ENCODE peak calls at places on chromosome 22, in four cellular contexts. One of them, this sample, is unnamed. For H3K4me1, the result is how much of the 10 kb centered on the place peaks cover.

GRCh38 chr22:19791894-19792293 is 31.3 kb downstream of the TBX1 start:
- DNase-seq in tibial artery: no peak
- DNase-seq in IMR-90: no peak
- DNase-seq in upper lobe of right lung: no peak
- DNase-seq in this sample: no peak

GRCh38 chr22:24503137-24503850 is 8.2 kb downstream of the UPB1 start:
- DNase-seq in IMR-90: peak
- DNase-seq in upper lobe of right lung: no peak
- DNase-seq in tibial artery: peak
- DNase-seq in this sample: no peak

GRCh38 chr22:22939537-22940368 is 52.1 kb downstream of the IGLL5 start:
- DNase-seq in tibial artery: no peak
- DNase-seq in upper lobe of right lung: peak
- DNase-seq in IMR-90: no peak
- DNase-seq in this sample: no peak

GRCh38 chr22:29202231-29203192 is 3.2 kb upstream of the EMID1 start:
- DNase-seq in upper lobe of right lung: no peak
- DNase-seq in tibial artery: peak
- DNase-seq in IMR-90: peak
- DNase-seq in this sample: no peak

GRCh38 chr22:44428941-44429615 is 69.0 kb downstream of the RTL6 start:
- DNase-seq in IMR-90: no peak
- DNase-seq in tibial artery: no peak
- DNase-seq in upper lobe of right lung: peak
- DNase-seq in this sample: no peak

GRCh38 chr22:29306830-29307657 is 594 bp downstream of the GAS2L1 start:
- DNase-seq in tibial artery: peak
- DNase-seq in upper lobe of right lung: peak
- DNase-seq in IMR-90: peak
- DNase-seq in this sample: no peak

GRCh38 chr22:29130490-29130889 is 57.7 kb downstream of the KREMEN1 start:
- DNase-seq in IMR-90: no peak
- DNase-seq in tibial artery: no peak
- DNase-seq in upper lobe of right lung: no peak
- DNase-seq in this sample: no peak

GRCh38 chr22:41563051-41563711 is 2.4 kb downstream of the CSDC2 start:
- DNase-seq in upper lobe of right lung: no peak
- DNase-seq in IMR-90: peak
- DNase-seq in tibial artery: peak
- DNase-seq in this sample: no peak

GRCh38 chr22:42437488-42438292 is 5.5 kb upstream of the NFAM1 start:
- DNase-seq in tibial artery: peak
- DNase-seq in IMR-90: peak
- DNase-seq in upper lobe of right lung: peak
- DNase-seq in this sample: no peak

GRCh38 chr22:47604563-47604962 is 842.1 kb downstream of the TBC1D22A start:
- DNase-seq in tibial artery: peak
- DNase-seq in upper lobe of right lung: peak
- DNase-seq in IMR-90: no peak
- DNase-seq in this sample: no peak

GRCh38 chr22:46000081-46001027 is 23.4 kb upstream of the WNT7B start:
- DNase-seq in tibial artery: no peak
- DNase-seq in IMR-90: no peak
- DNase-seq in upper lobe of right lung: peak
- DNase-seq in this sample: no peak

GRCh38 chr22:44686873-44687600 is 15.0 kb upstream of the PRR5 start:
- DNase-seq in upper lobe of right lung: no peak
- DNase-seq in IMR-90: peak
- DNase-seq in tibial artery: no peak
- DNase-seq in this sample: no peak

GRCh38 chr22:46462726-46463371 is 74.6 kb downstream of the CELSR1 start:
- DNase-seq in upper lobe of right lung: no peak
- DNase-seq in tibial artery: no peak
- DNase-seq in IMR-90: peak
- DNase-seq in this sample: no peak

GRCh38 chr22:39518996-39519680 is 1.2 kb upstream of the ATF4 start:
- DNase-seq in IMR-90: peak
- DNase-seq in upper lobe of right lung: no peak
- DNase-seq in tibial artery: no peak
- DNase-seq in this sample: no peak

GRCh38 chr22:23696326-23696851 is 5.6 kb downstream of the RGL4 start:
- DNase-seq in upper lobe of right lung: peak
- DNase-seq in tibial artery: no peak
- DNase-seq in IMR-90: peak
- DNase-seq in this sample: no peak

GRCh38 chr22:46425011-46425410 is 89.5 kb downstream of the TRMU start:
- DNase-seq in IMR-90: peak
- DNase-seq in upper lobe of right lung: no peak
- DNase-seq in tibial artery: no peak
- DNase-seq in this sample: no peak

GRCh38 chr22:41530612-41531421 is 13.5 kb downstream of the POLR3H start:
- DNase-seq in upper lobe of right lung: no peak
- DNase-seq in IMR-90: no peak
- DNase-seq in tibial artery: no peak
- DNase-seq in this sample: no peak

GRCh38 chr22:42335839-42336378 is 65.5 kb upstream of the TCF20 start:
- DNase-seq in upper lobe of right lung: no peak
- DNase-seq in tibial artery: no peak
- DNase-seq in IMR-90: no peak
- DNase-seq in this sample: no peak

GRCh38 chr22:42163515-42163914 is 32.9 kb upstream of the CYP2D6 start:
- DNase-seq in tibial artery: no peak
- DNase-seq in upper lobe of right lung: no peak
- DNase-seq in IMR-90: no peak
- DNase-seq in this sample: no peak

GRCh38 chr22:40178417-40179409 is 988 bp downstream of the TNRC6B start:
- DNase-seq in IMR-90: peak
- DNase-seq in tibial artery: peak
- DNase-seq in upper lobe of right lung: no peak
- DNase-seq in this sample: no peak

GRCh38 chr22:40035351-40035750 is 40.6 kb downstream of the FAM83F start:
- DNase-seq in upper lobe of right lung: no peak
- DNase-seq in tibial artery: no peak
- DNase-seq in IMR-90: no peak
- DNase-seq in this sample: no peak

GRCh38 chr22:39491696-39492095 is 10.4 kb upstream of the MIEF1 start:
- DNase-seq in tibial artery: no peak
- DNase-seq in IMR-90: no peak
- DNase-seq in upper lobe of right lung: no peak
- DNase-seq in this sample: no peak

GRCh38 chr22:42520663-42521546 is 1.3 kb upstream of the RRP7A start:
- DNase-seq in tibial artery: no peak
- DNase-seq in upper lobe of right lung: no peak
- DNase-seq in IMR-90: no peak
- DNase-seq in this sample: no peak

GRCh38 chr22:43830931-43831560 is 18.9 kb upstream of the EFCAB6 start:
- DNase-seq in tibial artery: no peak
- DNase-seq in IMR-90: no peak
- DNase-seq in upper lobe of right lung: peak
- DNase-seq in this sample: no peak

GRCh38 chr22:29555065-29555644 is 1.6 kb upstream of the THOC5 start:
- DNase-seq in IMR-90: peak
- DNase-seq in tibial artery: no peak
- DNase-seq in upper lobe of right lung: no peak
- DNase-seq in this sample: no peak

GRCh38 chr22:29121124-29121523 is 48.3 kb downstream of the KREMEN1 start:
- DNase-seq in tibial artery: no peak
- DNase-seq in upper lobe of right lung: no peak
- DNase-seq in IMR-90: no peak
- DNase-seq in this sample: no peak

GRCh38 chr22:42670921-42671709 is 21.9 kb upstream of the CYB5R3 start:
- DNase-seq in IMR-90: no peak
- DNase-seq in upper lobe of right lung: no peak
- DNase-seq in tibial artery: no peak
- DNase-seq in this sample: no peak

GRCh38 chr22:45238431-45239377 is 2.0 kb downstream of the KIAA0930 start:
- DNase-seq in upper lobe of right lung: no peak
- DNase-seq in IMR-90: no peak
- DNase-seq in tibial artery: no peak
- DNase-seq in this sample: no peak

GRCh38 chr22:24429411-24430365 is 2.3 kb downstream of the ADORA2A start:
- DNase-seq in IMR-90: peak
- DNase-seq in upper lobe of right lung: peak
- DNase-seq in tibial artery: peak
- DNase-seq in this sample: no peak

GRCh38 chr22:28937206-28938025 is 54.0 kb downstream of the ZNRF3 start:
- DNase-seq in IMR-90: no peak
- DNase-seq in upper lobe of right lung: no peak
- DNase-seq in tibial artery: no peak
- DNase-seq in this sample: no peak

DNA sequence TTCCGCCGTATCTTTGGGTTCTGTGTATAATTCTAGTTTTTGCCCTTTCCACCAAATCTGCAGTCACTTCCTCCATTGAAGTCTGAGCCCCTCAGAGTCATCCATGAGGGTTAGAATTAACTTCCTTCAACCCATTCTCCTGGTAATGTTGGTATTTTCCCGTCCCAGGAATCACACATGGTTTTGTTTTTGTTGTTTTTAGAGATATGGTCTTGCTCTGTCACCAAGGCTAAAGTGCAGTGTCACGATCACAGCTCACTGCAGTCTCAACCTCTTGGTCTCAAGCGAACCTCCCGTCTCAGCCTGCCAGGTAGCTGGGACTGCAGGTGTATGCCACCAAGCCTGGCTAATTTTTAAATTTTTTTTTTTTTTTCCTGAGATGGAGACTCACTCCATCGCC is 18.7 kb downstream of the ZBED4 start:
- DNase-seq in IMR-90: no peak
- DNase-seq in upper lobe of right lung: no peak
- DNase-seq in tibial artery: no peak
- DNase-seq in this sample: no peak
- H3K4me1 ChIP-seq in IMR-90: under half
- H3K4me1 ChIP-seq in upper lobe of right lung: under half
- H3K4me1 ChIP-seq in tibial artery: under half
- H3K4me1 ChIP-seq in this sample: under half

DNA sequence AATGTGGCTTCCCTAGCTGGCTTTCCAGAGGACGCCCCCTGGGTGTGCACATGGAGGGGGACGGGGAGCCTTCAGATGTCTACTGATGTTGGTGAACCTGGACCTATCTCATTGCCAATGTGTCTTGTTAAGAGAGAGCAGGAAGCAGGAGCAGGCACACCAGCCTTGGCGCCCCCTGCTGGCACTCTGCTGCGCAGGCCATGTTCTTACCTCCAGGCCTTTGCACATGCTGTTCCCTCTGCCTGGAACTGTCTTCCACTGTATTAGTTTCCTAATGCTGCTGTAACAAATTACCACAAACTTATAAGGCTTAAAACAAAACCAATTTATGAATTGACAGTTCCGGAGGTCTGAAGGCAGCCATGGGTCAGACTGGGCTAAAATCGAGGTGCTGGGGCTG is 23.6 kb upstream of the MN1 start:
- DNase-seq in upper lobe of right lung: no peak
- DNase-seq in IMR-90: no peak
- DNase-seq in tibial artery: no peak
- DNase-seq in this sample: no peak
- TF ChIP-seq CTCF in upper lobe of right lung: peak
- TF ChIP-seq CTCF in IMR-90: peak
- TF ChIP-seq CTCF in tibial artery: no peak
- TF ChIP-seq CTCF in this sample: no peak

GRCh38 chr22:31754813-31755212 is 994 bp downstream of the DEPDC5 start:
- DNase-seq in upper lobe of right lung: no peak
- DNase-seq in IMR-90: no peak
- DNase-seq in tibial artery: no peak
- DNase-seq in this sample: no peak

GRCh38 chr22:31753634-31754471 is at the start of gene DEPDC5:
- DNase-seq in IMR-90: peak
- DNase-seq in tibial artery: peak
- DNase-seq in upper lobe of right lung: peak
- DNase-seq in this sample: peak

GRCh38 chr22:31752096-31752847 is 1.5 kb upstream of the DEPDC5 start:
- DNase-seq in IMR-90: no peak
- DNase-seq in upper lobe of right lung: no peak
- DNase-seq in tibial artery: no peak
- DNase-seq in this sample: no peak

GRCh38 chr22:31750365-31751284 is 693 bp upstream of the PRR14L start:
- DNase-seq in IMR-90: no peak
- DNase-seq in upper lobe of right lung: no peak
- DNase-seq in tibial artery: no peak
- DNase-seq in this sample: no peak

DNA sequence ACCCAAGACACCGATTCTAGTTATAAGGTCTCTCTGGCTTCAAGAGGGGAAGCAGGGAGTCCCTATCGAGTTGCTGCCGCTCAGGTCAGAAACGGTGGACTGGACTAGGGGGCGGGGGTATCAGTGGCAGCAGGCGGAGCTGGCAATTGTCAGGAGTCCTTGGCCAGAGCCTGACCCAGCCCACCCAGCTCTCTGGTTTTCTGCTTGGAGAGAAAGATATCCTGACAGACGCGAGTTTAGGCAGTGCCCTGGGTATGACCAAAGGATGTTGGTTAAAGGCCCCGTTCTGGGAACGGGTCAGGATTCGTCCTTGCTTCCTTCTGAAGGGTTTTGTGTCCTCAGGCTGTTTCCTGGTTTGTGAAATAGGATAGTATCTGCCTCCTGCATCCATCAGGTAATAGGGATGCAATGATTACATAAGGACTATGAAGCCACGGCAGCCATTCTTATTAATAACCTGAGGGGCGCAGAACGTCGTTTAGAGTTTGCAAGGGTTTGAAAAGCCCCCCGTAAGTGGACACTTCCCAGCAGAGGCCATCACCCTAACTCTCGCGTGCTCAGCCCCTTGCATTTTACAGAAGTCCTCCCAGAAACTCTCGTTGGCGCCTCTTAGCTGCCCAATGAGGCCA is 700 bp upstream of the DEPDC5 start:
- DNase-seq in tibial artery: peak
- DNase-seq in IMR-90: no peak
- DNase-seq in upper lobe of right lung: peak
- DNase-seq in this sample: no peak
- H3K4me1 ChIP-seq in tibial artery: under half
- H3K4me1 ChIP-seq in IMR-90: under half
- H3K4me1 ChIP-seq in upper lobe of right lung: under half
- H3K4me1 ChIP-seq in this sample: under half

GRCh38 chr22:21055880-21056319 is 10.2 kb downstream of the LRRC74B start:
- DNase-seq in upper lobe of right lung: no peak
- DNase-seq in tibial artery: no peak
- DNase-seq in IMR-90: no peak
- DNase-seq in this sample: no peak
- TF ChIP-seq CTCF in upper lobe of right lung: no peak
- TF ChIP-seq CTCF in tibial artery: no peak
- TF ChIP-seq CTCF in IMR-90: no peak
- TF ChIP-seq CTCF in this sample: no peak

DNA sequence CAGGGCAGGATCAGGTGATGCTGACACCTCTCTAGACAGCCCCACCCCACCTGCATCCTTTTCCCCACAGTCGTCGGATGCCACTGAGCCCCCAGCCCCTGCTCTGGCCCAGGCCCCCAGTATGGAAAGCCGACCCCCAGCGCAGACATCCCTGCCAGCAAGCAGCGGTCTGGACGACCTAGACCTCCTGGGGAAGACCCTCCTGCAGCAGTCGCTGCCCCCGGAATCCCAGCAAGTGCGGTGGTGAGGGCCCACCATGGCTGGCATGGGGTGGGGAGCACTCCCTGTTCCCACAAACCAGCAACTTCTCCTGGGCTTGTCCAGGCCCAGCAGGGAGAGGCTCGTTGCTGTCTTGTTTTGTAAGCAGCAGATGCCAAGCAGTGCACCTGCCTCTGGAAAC is 9.5 kb upstream of the SH3BP1 start:
- DNase-seq in tibial artery: no peak
- DNase-seq in IMR-90: no peak
- DNase-seq in upper lobe of right lung: no peak
- DNase-seq in this sample: no peak
- H3K4me1 ChIP-seq in tibial artery: under half
- H3K4me1 ChIP-seq in IMR-90: under half
- H3K4me1 ChIP-seq in upper lobe of right lung: under half
- H3K4me1 ChIP-seq in this sample: under half

This sample was measured in thoracic aorta.